ENCODE peak calls at places on chromosomes 1 and 21, in six cellular contexts. D, B, L, G, W and T are unnamed samples.

GRCh38 chr1:233668725-233669294 is 54.9 kb downstream of the KCNK1 start:
- DNase-seq in B (peak), D (no peak), W (peak), G (no peak), L (no peak), T (no peak)

GRCh38 chr1:2047749-2048729 is 2.2 kb upstream of the PRKCZ start:
- DNase-seq in L (no peak), B (peak), W (no peak), G (no peak), D (peak), T (no peak)

GRCh38 chr1:9687876-9688582 is 36.5 kb downstream of the PIK3CD start:
- DNase-seq in D (peak), B (peak), G (no peak), L (no peak), W (no peak), T (no peak)

GRCh38 chr1:7013833-7014639 is 228.8 kb downstream of the CAMTA1 start:
- DNase-seq in G (no peak), B (no peak), L (no peak), W (no peak), D (no peak), T (no peak)

GRCh38 chr1:10117865-10118264 is 85.1 kb downstream of the UBE4B start:
- DNase-seq in L (no peak), D (no peak), B (no peak), W (no peak), G (no peak), T (no peak)

GRCh38 chr1:47189844-47190562 is at the start of gene PDZK1IP1:
- DNase-seq in L (no peak), G (peak), W (no peak), B (peak), D (peak), T (peak)

GRCh38 chr1:52632732-52633290 is at the start of gene SHISAL2A:
- DNase-seq in D (peak), G (no peak), B (peak), L (no peak), W (no peak), T (no peak)

GRCh38 chr1:53583903-53584210 is 124.7 kb downstream of the DMRTB1 start:
- DNase-seq in W (no peak), L (no peak), G (peak), D (no peak), B (no peak), T (no peak)

GRCh38 chr21:35106246-35106835 is 57.2 kb upstream of the RUNX1 start:
- DNase-seq in G (no peak), W (no peak), B (no peak), D (no peak), L (no peak), T (no peak)

GRCh38 chr1:223243441-223244050 is 100.5 kb upstream of the TLR5 start:
- DNase-seq in G (no peak), B (no peak), D (no peak), L (no peak), W (no peak), T (no peak)

GRCh38 chr1:154799188-154799587 is 70.9 kb downstream of the KCNN3 start:
- DNase-seq in G (no peak), B (no peak), L (no peak), D (no peak), W (no peak), T (no peak)

GRCh38 chr1:160722726-160723125 is 11.1 kb upstream of the CD48 start:
- DNase-seq in G (no peak), B (no peak), D (no peak), L (no peak), W (no peak), T (no peak)

GRCh38 chr1:88061830-88062177 is 622.3 kb upstream of the PKN2 start:
- DNase-seq in B (no peak), D (no peak), L (no peak), G (no peak), W (no peak), T (no peak)

GRCh38 chr1:221794079-221794670 is 52.3 kb upstream of the DUSP10 start:
- DNase-seq in W (peak), L (no peak), D (no peak), G (no peak), B (no peak), T (no peak)

GRCh38 chr1:61397495-61397894 is 315.1 kb downstream of the NFIA start:
- DNase-seq in D (no peak), B (no peak), G (no peak), W (no peak), L (no peak), T (no peak)

GRCh38 chr1:1361982-1362423 is 3.6 kb upstream of the MXRA8 start:
- DNase-seq in B (peak), D (no peak), G (peak), L (peak), W (no peak), T (no peak)

GRCh38 chr1:63129184-63129583 is 193.2 kb upstream of the FOXD3 start:
- DNase-seq in W (no peak), D (no peak), G (no peak), B (no peak), L (no peak), T (no peak)

GRCh38 chr1:63124666-63125191 is 197.6 kb upstream of the FOXD3 start:
- DNase-seq in D (no peak), L (peak), W (peak), G (no peak), B (no peak), T (no peak)

GRCh38 chr1:63128562-63128961 is 193.8 kb upstream of the FOXD3 start:
- DNase-seq in W (no peak), G (no peak), D (no peak), L (no peak), B (no peak), T (no peak)

GRCh38 chr1:63126104-63126503 is 196.3 kb upstream of the FOXD3 start:
- DNase-seq in L (no peak), B (no peak), G (no peak), D (no peak), W (no peak), T (no peak)

DNA sequence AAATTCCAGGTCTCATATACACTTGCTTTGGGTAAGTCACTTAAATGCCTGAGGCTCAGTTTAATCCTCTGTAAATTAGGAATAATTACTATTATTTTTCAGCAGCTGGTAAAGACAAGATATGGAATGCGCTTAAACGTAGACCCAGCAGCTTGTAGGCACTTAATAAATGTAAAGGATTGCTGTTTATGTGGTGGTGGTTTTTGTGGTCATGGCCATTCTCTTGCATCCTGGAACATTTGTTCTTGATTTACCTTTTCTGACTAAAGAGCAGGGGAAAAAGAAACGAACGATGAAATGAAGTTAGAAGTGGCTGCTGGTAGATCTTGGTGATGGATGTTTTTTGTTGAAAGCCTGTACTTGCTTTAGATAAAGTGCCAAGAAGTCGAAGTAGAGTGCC is 195.0 kb upstream of the FOXD3 start:
- DNase-seq in G (no peak), D (no peak), B (no peak), W (no peak), L (no peak), T (no peak)
- H3K4me3 ChIP-seq in G (no peak), D (no peak), B (no peak), W (no peak), L (no peak), T (no peak)

GRCh38 chr1:97433094-97433493 is 487.7 kb downstream of the DPYD start:
- DNase-seq in L (no peak), W (no peak), D (no peak), G (no peak), B (no peak), T (no peak)
- TF ChIP-seq POLR2A in L (no peak), W (no peak), D (no peak), G (no peak), B (no peak), T (no peak)

GRCh38 chr1:40802078-40803075 is 18.8 kb downstream of the KCNQ4 start:
- DNase-seq in G (peak), B (peak), W (no peak), L (peak), D (peak), T (peak)
- TF ChIP-seq POLR2AphosphoS5 in G (peak), B (no peak), W (no peak), L (no peak), D (no peak), T (peak)

GRCh38 chr1:44334968-44335367 is 20.1 kb downstream of the ERI3 start:
- DNase-seq in B (no peak), W (no peak), G (no peak), D (no peak), L (no peak), T (no peak)
- H3K4me3 ChIP-seq in B (no peak), W (no peak), G (no peak), D (no peak), L (no peak), T (no peak)

GRCh38 chr1:21340230-21340564 is 49.9 kb upstream of the ECE1 start:
- DNase-seq in W (no peak), L (no peak), G (peak), D (peak), B (peak), T (peak)

GRCh38 chr1:21339402-21340229 is 49.4 kb upstream of the ECE1 start:
- DNase-seq in G (no peak), W (no peak), B (no peak), D (no peak), L (no peak), T (no peak)

GRCh38 chr1:21337459-21337930 is 47.2 kb upstream of the ECE1 start:
- DNase-seq in G (no peak), D (no peak), B (no peak), W (no peak), L (no peak), T (no peak)

GRCh38 chr1:21337931-21338567 is 47.8 kb upstream of the ECE1 start:
- DNase-seq in L (no peak), B (peak), W (no peak), D (peak), G (peak), T (peak)

GRCh38 chr1:21338568-21339401 is 48.5 kb upstream of the ECE1 start:
- DNase-seq in W (no peak), G (peak), L (peak), B (peak), D (peak), T (peak)
- TF ChIP-seq POLR2A in W (no peak), G (no peak), L (no peak), B (no peak), D (no peak), T (no peak)

DNA sequence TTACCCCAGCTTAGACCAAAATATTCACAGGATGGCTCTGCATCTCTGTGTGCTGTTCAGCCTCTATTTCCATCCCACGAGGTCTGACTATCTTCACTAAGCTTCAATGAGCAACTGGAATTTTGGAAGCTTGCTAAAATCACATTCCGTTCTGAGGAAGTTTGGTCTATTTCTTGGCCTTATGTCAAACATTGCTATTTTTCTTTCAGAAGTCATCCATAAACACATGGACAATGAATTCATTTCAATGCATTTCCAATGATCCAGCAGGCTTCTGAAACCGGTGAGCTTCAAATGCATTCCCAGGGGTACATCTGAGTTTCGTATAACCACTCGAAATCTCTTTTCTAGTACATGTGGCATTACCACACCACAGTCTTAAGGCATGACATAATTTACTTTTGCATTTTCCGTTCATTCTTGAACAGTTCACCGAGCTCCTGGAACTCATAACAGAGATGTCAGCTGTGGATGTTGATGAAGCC is 294.1 kb upstream of the KAZN start:
- DNase-seq in G (peak), D (no peak), B (no peak), W (no peak), L (no peak), T (no peak)
- TF ChIP-seq POLR2AphosphoS5 in G (peak), D (peak), B (peak), W (no peak), L (no peak), T (no peak)

DNA sequence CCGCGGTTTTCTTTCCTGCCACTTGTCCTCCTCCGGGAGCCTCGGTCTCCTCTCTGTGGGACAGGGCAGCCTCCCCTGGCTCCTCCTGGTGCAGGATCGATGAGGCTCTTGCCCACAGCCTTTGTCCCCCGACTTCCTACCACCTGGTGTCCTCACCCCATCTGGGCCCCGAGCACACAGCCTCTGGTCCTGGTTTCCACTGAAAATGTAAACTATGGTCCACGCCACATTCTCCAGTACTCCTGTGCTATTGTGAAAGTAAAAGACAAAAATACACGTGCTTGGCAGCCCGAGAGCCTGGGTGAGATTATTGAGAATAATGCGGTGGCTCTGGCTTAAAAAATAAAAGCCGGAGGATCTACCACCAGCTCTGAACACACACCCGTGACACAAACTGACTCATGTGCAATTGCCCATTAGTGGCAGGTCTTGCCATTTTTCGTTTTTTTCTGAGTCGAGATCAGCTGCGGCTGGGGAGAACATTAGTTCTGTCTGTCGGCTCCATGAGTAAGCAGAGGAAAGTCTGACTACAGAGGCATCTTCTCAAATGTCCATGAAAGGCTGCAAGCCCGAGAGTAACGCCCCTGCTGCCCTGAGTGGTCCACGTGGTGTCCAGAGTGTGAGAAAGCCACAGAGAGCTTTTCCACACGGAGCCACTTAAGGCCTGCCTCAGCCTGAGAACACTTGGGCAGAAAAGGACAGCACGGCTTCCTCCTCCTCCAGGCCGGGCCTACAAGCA is 5.7 kb upstream of the COL6A2 start:
- DNase-seq in G (peak), L (no peak), W (no peak), D (peak), B (peak), T (no peak)
- H3K4me3 ChIP-seq in G (peak), L (no peak), W (no peak), D (no peak), B (no peak), T (no peak)